ENCODE peak calls at places on chromosomes 4 and X, in six cellular contexts. One of them, this sample, is unnamed.

GRCh38 chr4:90234916-90235547 is 107.8 kb downstream of the CCSER1 start:
- DNase-seq in RWPE2: no peak
- DNase-seq in H7: no peak
- DNase-seq in heart right ventricle: peak; percentile 55
- DNase-seq in ELF-1: no peak
- DNase-seq in EL: no peak
- DNase-seq in this sample: no peak

GRCh38 chr4:148116971-148117370 is 325.2 kb downstream of the NR3C2 start:
- DNase-seq in RWPE2: no peak
- DNase-seq in H7: no peak
- DNase-seq in heart right ventricle: no peak
- DNase-seq in ELF-1: peak; percentile 75
- DNase-seq in EL: no peak
- DNase-seq in this sample: no peak

GRCh38 chr4:126839066-126839465 is 793.7 kb upstream of the INTU start:
- DNase-seq in RWPE2: no peak
- DNase-seq in H7: no peak
- DNase-seq in heart right ventricle: no peak
- DNase-seq in ELF-1: no peak
- DNase-seq in EL: peak; percentile 41
- DNase-seq in this sample: no peak

GRCh38 chrX:112851161-112851779 is 10.6 kb upstream of the AMOT start:
- DNase-seq in RWPE2: no peak
- DNase-seq in H7: peak; percentile 33
- DNase-seq in heart right ventricle: no peak
- DNase-seq in ELF-1: peak; percentile 95
- DNase-seq in EL: no peak
- DNase-seq in this sample: no peak

GRCh38 chrX:11427082-11428033 is 134.1 kb downstream of the AMELX start:
- DNase-seq in RWPE2: no peak
- DNase-seq in H7: peak; percentile 78
- DNase-seq in heart right ventricle: peak; percentile 62
- DNase-seq in ELF-1: peak; percentile 39
- DNase-seq in EL: no peak
- DNase-seq in this sample: no peak

GRCh38 chrX:108020631-108021030 is 24.2 kb upstream of the VSIG1 start:
- DNase-seq in RWPE2: no peak
- DNase-seq in H7: peak; percentile 38
- DNase-seq in heart right ventricle: no peak
- DNase-seq in ELF-1: peak; percentile 34
- DNase-seq in EL: peak; percentile 8
- DNase-seq in this sample: no peak

GRCh38 chrX:120625366-120625765 is 4.5 kb downstream of the C1GALT1C1 start:
- DNase-seq in RWPE2: no peak
- DNase-seq in H7: no peak
- DNase-seq in heart right ventricle: no peak
- DNase-seq in ELF-1: no peak
- DNase-seq in EL: peak; percentile 29
- DNase-seq in this sample: no peak

GRCh38 chr4:183391204-183391603 is 53.2 kb upstream of the CDKN2AIP start:
- DNase-seq in RWPE2: no peak
- DNase-seq in H7: no peak
- DNase-seq in heart right ventricle: no peak
- DNase-seq in ELF-1: no peak
- DNase-seq in EL: no peak
- DNase-seq in this sample: no peak

GRCh38 chr4:155900402-155900801 is 3.1 kb upstream of the TDO2 start:
- DNase-seq in RWPE2: no peak
- DNase-seq in H7: peak; percentile 7
- DNase-seq in heart right ventricle: no peak
- DNase-seq in ELF-1: peak; percentile 4
- DNase-seq in EL: peak; percentile 73
- DNase-seq in this sample: no peak

GRCh38 chr4:97110506-97110905 is 1032.8 kb downstream of the STPG2 start:
- DNase-seq in RWPE2: no peak
- DNase-seq in H7: no peak
- DNase-seq in heart right ventricle: no peak
- DNase-seq in ELF-1: no peak
- DNase-seq in EL: no peak
- DNase-seq in this sample: no peak

GRCh38 chr4:55617587-55618197 is 18.4 kb downstream of the NMU start:
- DNase-seq in RWPE2: no peak
- DNase-seq in H7: no peak
- DNase-seq in heart right ventricle: no peak
- DNase-seq in ELF-1: no peak
- DNase-seq in EL: no peak
- DNase-seq in this sample: no peak

GRCh38 chr4:120452006-120452405 is 385.4 kb upstream of the MAD2L1 start:
- DNase-seq in RWPE2: no peak
- DNase-seq in H7: no peak
- DNase-seq in heart right ventricle: no peak
- DNase-seq in ELF-1: no peak
- DNase-seq in EL: no peak
- DNase-seq in this sample: no peak

GRCh38 chr4:113248320-113248719 is 198.9 kb downstream of the ANK2 start:
- DNase-seq in RWPE2: no peak
- DNase-seq in H7: peak; percentile 21
- DNase-seq in heart right ventricle: no peak
- DNase-seq in ELF-1: peak; percentile 75
- DNase-seq in EL: peak; percentile 19
- DNase-seq in this sample: no peak